ENCODE peak calls at places on chromosomes 3 and 15, in six cellular contexts. L is CD8-positive, alpha-beta T cell; P is AG08395; Y is stimulated activated CD4-positive, alpha-beta T cell treated with anti-CD3 and anti-CD28 coated beads, Interleukin-12 subunit alpha, Interleukin-12 subunit beta, amount 100 ng/mL, for 4 hours; M is stimulated activated CD8-positive, alpha-beta memory T cell treated with anti-CD3 and anti-CD28 coated beads, Interleukin-4, amount 100 ng/mL, for 1 hour; Q is heart right ventricle. C is an unnamed sample.

GRCh38 chr3:195246608-195247007 is 24.4 kb downstream of the XXYLT1 start:
- DNase-seq in L (no peak), P (no peak), Y (no peak), M (no peak), Q (no peak), C (no peak)

GRCh38 chr3:81816473-81817260 is 55.2 kb upstream of the GBE1 start:
- DNase-seq in L (no peak), P (peak), Y (no peak), M (no peak), Q (no peak), C (no peak)

GRCh38 chr3:127473244-127474024 is 117.1 kb downstream of the TPRA1 start:
- DNase-seq in L (no peak), P (no peak), Y (no peak), M (no peak), Q (no peak), C (no peak)

GRCh38 chr3:102533784-102534183 is 99.0 kb downstream of the ZPLD1 start:
- DNase-seq in L (no peak), P (no peak), Y (no peak), M (no peak), Q (no peak), C (no peak)

GRCh38 chr3:4985330-4986174 is 6.3 kb downstream of the BHLHE40 start:
- DNase-seq in L (no peak), P (no peak), Y (no peak), M (no peak), Q (peak), C (no peak)

GRCh38 chr3:114132500-114132899 is 46.4 kb downstream of the DRD3 start:
- DNase-seq in L (no peak), P (no peak), Y (no peak), M (no peak), Q (no peak), C (no peak)

GRCh38 chr3:76044601-76045600 is 259.6 kb upstream of the ZNF717 start:
- DNase-seq in L (no peak), P (peak), Y (no peak), M (no peak), Q (no peak), C (no peak)

GRCh38 chr15:48674876-48675275 is 29.4 kb upstream of the FBN1 start:
- DNase-seq in L (no peak), P (peak), Y (no peak), M (no peak), Q (no peak), C (no peak)

GRCh38 chr3:105528956-105529355 is 162.2 kb downstream of the ALCAM start:
- DNase-seq in L (no peak), P (no peak), Y (no peak), M (no peak), Q (no peak), C (no peak)